ENCODE peak calls at places on chromosome 18, in seven cellular contexts. One of them, this sample, is unnamed.

GRCh38 chr18:74796928-74797576 is 199.4 kb downstream of the ZNF407 start:
- DNase-seq in stimulated activated CD4-positive, alpha-beta T cell treated with anti-CD3 and anti-CD28 coated beads, TNF-alpha, amount 100 ng/mL, for 1 hour: no peak
- DNase-seq in renal cortical epithelial cell: peak
- DNase-seq in EH: peak
- DNase-seq in posterior vena cava: no peak
- DNase-seq in GM12865: peak
- DNase-seq in CD4-positive, alpha-beta memory T cell: no peak
- DNase-seq in this sample: no peak

GRCh38 chr18:2976218-2976617 is 36.7 kb downstream of the LPIN2 start:
- DNase-seq in stimulated activated CD4-positive, alpha-beta T cell treated with anti-CD3 and anti-CD28 coated beads, TNF-alpha, amount 100 ng/mL, for 1 hour: no peak
- DNase-seq in renal cortical epithelial cell: no peak
- DNase-seq in EH: no peak
- DNase-seq in posterior vena cava: no peak
- DNase-seq in GM12865: no peak
- DNase-seq in CD4-positive, alpha-beta memory T cell: no peak
- DNase-seq in this sample: no peak

GRCh38 chr18:50829644-50830043 is 9.8 kb upstream of the MRO start:
- DNase-seq in stimulated activated CD4-positive, alpha-beta T cell treated with anti-CD3 and anti-CD28 coated beads, TNF-alpha, amount 100 ng/mL, for 1 hour: no peak
- DNase-seq in renal cortical epithelial cell: no peak
- DNase-seq in EH: no peak
- DNase-seq in posterior vena cava: no peak
- DNase-seq in GM12865: no peak
- DNase-seq in CD4-positive, alpha-beta memory T cell: no peak
- DNase-seq in this sample: no peak

GRCh38 chr18:59912007-59912550 is 12.3 kb downstream of the PMAIP1 start:
- DNase-seq in stimulated activated CD4-positive, alpha-beta T cell treated with anti-CD3 and anti-CD28 coated beads, TNF-alpha, amount 100 ng/mL, for 1 hour: no peak
- DNase-seq in renal cortical epithelial cell: no peak
- DNase-seq in EH: peak
- DNase-seq in posterior vena cava: no peak
- DNase-seq in GM12865: no peak
- DNase-seq in CD4-positive, alpha-beta memory T cell: no peak
- DNase-seq in this sample: no peak

GRCh38 chr18:9068346-9068745 is 34.2 kb upstream of the NDUFV2 start:
- DNase-seq in stimulated activated CD4-positive, alpha-beta T cell treated with anti-CD3 and anti-CD28 coated beads, TNF-alpha, amount 100 ng/mL, for 1 hour: no peak
- DNase-seq in renal cortical epithelial cell: peak
- DNase-seq in EH: no peak
- DNase-seq in posterior vena cava: no peak
- DNase-seq in GM12865: no peak
- DNase-seq in CD4-positive, alpha-beta memory T cell: no peak
- DNase-seq in this sample: no peak

GRCh38 chr18:12005542-12006487 is 24.5 kb downstream of the IMPA2 start:
- DNase-seq in stimulated activated CD4-positive, alpha-beta T cell treated with anti-CD3 and anti-CD28 coated beads, TNF-alpha, amount 100 ng/mL, for 1 hour: no peak
- DNase-seq in renal cortical epithelial cell: peak
- DNase-seq in EH: no peak
- DNase-seq in posterior vena cava: peak
- DNase-seq in GM12865: peak
- DNase-seq in CD4-positive, alpha-beta memory T cell: no peak
- DNase-seq in this sample: no peak

GRCh38 chr18:77165489-77166415 is 33.2 kb upstream of the MBP start:
- DNase-seq in stimulated activated CD4-positive, alpha-beta T cell treated with anti-CD3 and anti-CD28 coated beads, TNF-alpha, amount 100 ng/mL, for 1 hour: no peak
- DNase-seq in renal cortical epithelial cell: no peak
- DNase-seq in EH: peak
- DNase-seq in posterior vena cava: peak
- DNase-seq in GM12865: no peak
- DNase-seq in CD4-positive, alpha-beta memory T cell: no peak
- DNase-seq in this sample: no peak

GRCh38 chr18:24630346-24630880 is 170.0 kb downstream of the HRH4 start:
- DNase-seq in stimulated activated CD4-positive, alpha-beta T cell treated with anti-CD3 and anti-CD28 coated beads, TNF-alpha, amount 100 ng/mL, for 1 hour: no peak
- DNase-seq in renal cortical epithelial cell: no peak
- DNase-seq in EH: no peak
- DNase-seq in posterior vena cava: no peak
- DNase-seq in GM12865: no peak
- DNase-seq in CD4-positive, alpha-beta memory T cell: no peak
- DNase-seq in this sample: no peak

GRCh38 chr18:5461056-5461455 is 82.7 kb downstream of the EPB41L3 start:
- DNase-seq in stimulated activated CD4-positive, alpha-beta T cell treated with anti-CD3 and anti-CD28 coated beads, TNF-alpha, amount 100 ng/mL, for 1 hour: no peak
- DNase-seq in renal cortical epithelial cell: peak
- DNase-seq in EH: peak
- DNase-seq in posterior vena cava: no peak
- DNase-seq in GM12865: no peak
- DNase-seq in CD4-positive, alpha-beta memory T cell: no peak
- DNase-seq in this sample: no peak

GRCh38 chr18:49758263-49758610 is 55.1 kb downstream of the ACAA2 start:
- DNase-seq in stimulated activated CD4-positive, alpha-beta T cell treated with anti-CD3 and anti-CD28 coated beads, TNF-alpha, amount 100 ng/mL, for 1 hour: no peak
- DNase-seq in renal cortical epithelial cell: no peak
- DNase-seq in EH: no peak
- DNase-seq in posterior vena cava: peak
- DNase-seq in GM12865: no peak
- DNase-seq in CD4-positive, alpha-beta memory T cell: no peak
- DNase-seq in this sample: no peak

GRCh38 chr18:12236934-12237832 is 17.0 kb upstream of the CIDEA start:
- DNase-seq in stimulated activated CD4-positive, alpha-beta T cell treated with anti-CD3 and anti-CD28 coated beads, TNF-alpha, amount 100 ng/mL, for 1 hour: peak
- DNase-seq in renal cortical epithelial cell: no peak
- DNase-seq in EH: peak
- DNase-seq in posterior vena cava: peak
- DNase-seq in GM12865: peak
- DNase-seq in CD4-positive, alpha-beta memory T cell: no peak
- DNase-seq in this sample: peak

GRCh38 chr18:45626330-45627203 is 11.3 kb downstream of the SLC14A2 start:
- DNase-seq in stimulated activated CD4-positive, alpha-beta T cell treated with anti-CD3 and anti-CD28 coated beads, TNF-alpha, amount 100 ng/mL, for 1 hour: no peak
- DNase-seq in renal cortical epithelial cell: peak
- DNase-seq in EH: peak
- DNase-seq in posterior vena cava: no peak
- DNase-seq in GM12865: no peak
- DNase-seq in CD4-positive, alpha-beta memory T cell: no peak
- DNase-seq in this sample: no peak

GRCh38 chr18:32328974-32329373 is 139.1 kb downstream of the MEP1B start:
- DNase-seq in stimulated activated CD4-positive, alpha-beta T cell treated with anti-CD3 and anti-CD28 coated beads, TNF-alpha, amount 100 ng/mL, for 1 hour: no peak
- DNase-seq in renal cortical epithelial cell: no peak
- DNase-seq in EH: no peak
- DNase-seq in posterior vena cava: no peak
- DNase-seq in GM12865: no peak
- DNase-seq in CD4-positive, alpha-beta memory T cell: no peak
- DNase-seq in this sample: no peak

GRCh38 chr18:27712066-27712465 is 464.9 kb downstream of the CDH2 start:
- DNase-seq in stimulated activated CD4-positive, alpha-beta T cell treated with anti-CD3 and anti-CD28 coated beads, TNF-alpha, amount 100 ng/mL, for 1 hour: no peak
- DNase-seq in renal cortical epithelial cell: peak
- DNase-seq in EH: no peak
- DNase-seq in posterior vena cava: no peak
- DNase-seq in GM12865: no peak
- DNase-seq in CD4-positive, alpha-beta memory T cell: no peak
- DNase-seq in this sample: no peak

GRCh38 chr18:136433-136832 is 21.9 kb upstream of the USP14 start:
- DNase-seq in stimulated activated CD4-positive, alpha-beta T cell treated with anti-CD3 and anti-CD28 coated beads, TNF-alpha, amount 100 ng/mL, for 1 hour: no peak
- DNase-seq in renal cortical epithelial cell: no peak
- DNase-seq in EH: no peak
- DNase-seq in posterior vena cava: no peak
- DNase-seq in GM12865: peak
- DNase-seq in CD4-positive, alpha-beta memory T cell: peak
- DNase-seq in this sample: no peak

GRCh38 chr18:34322365-34323289 is 97.9 kb upstream of the NOL4 start:
- DNase-seq in stimulated activated CD4-positive, alpha-beta T cell treated with anti-CD3 and anti-CD28 coated beads, TNF-alpha, amount 100 ng/mL, for 1 hour: no peak
- DNase-seq in renal cortical epithelial cell: peak
- DNase-seq in EH: no peak
- DNase-seq in posterior vena cava: no peak
- DNase-seq in GM12865: peak
- DNase-seq in CD4-positive, alpha-beta memory T cell: no peak
- DNase-seq in this sample: no peak

GRCh38 chr18:22840606-22841144 is 92.5 kb upstream of the RBBP8 start:
- DNase-seq in stimulated activated CD4-positive, alpha-beta T cell treated with anti-CD3 and anti-CD28 coated beads, TNF-alpha, amount 100 ng/mL, for 1 hour: no peak
- DNase-seq in renal cortical epithelial cell: no peak
- DNase-seq in EH: peak
- DNase-seq in posterior vena cava: no peak
- DNase-seq in GM12865: no peak
- DNase-seq in CD4-positive, alpha-beta memory T cell: no peak
- DNase-seq in this sample: no peak

GRCh38 chr18:7084766-7085080 is 32.9 kb downstream of the LAMA1 start:
- DNase-seq in stimulated activated CD4-positive, alpha-beta T cell treated with anti-CD3 and anti-CD28 coated beads, TNF-alpha, amount 100 ng/mL, for 1 hour: no peak
- DNase-seq in renal cortical epithelial cell: peak
- DNase-seq in EH: peak
- DNase-seq in posterior vena cava: no peak
- DNase-seq in GM12865: no peak
- DNase-seq in CD4-positive, alpha-beta memory T cell: no peak
- DNase-seq in this sample: no peak

GRCh38 chr18:49853436-49853835 is 40.1 kb upstream of the ACAA2 start:
- DNase-seq in stimulated activated CD4-positive, alpha-beta T cell treated with anti-CD3 and anti-CD28 coated beads, TNF-alpha, amount 100 ng/mL, for 1 hour: no peak
- DNase-seq in renal cortical epithelial cell: no peak
- DNase-seq in EH: no peak
- DNase-seq in posterior vena cava: no peak
- DNase-seq in GM12865: no peak
- DNase-seq in CD4-positive, alpha-beta memory T cell: no peak
- DNase-seq in this sample: no peak

GRCh38 chr18:55903911-55904310 is 315.9 kb upstream of the TCF4 start:
- DNase-seq in stimulated activated CD4-positive, alpha-beta T cell treated with anti-CD3 and anti-CD28 coated beads, TNF-alpha, amount 100 ng/mL, for 1 hour: no peak
- DNase-seq in renal cortical epithelial cell: no peak
- DNase-seq in EH: no peak
- DNase-seq in posterior vena cava: no peak
- DNase-seq in GM12865: no peak
- DNase-seq in CD4-positive, alpha-beta memory T cell: no peak
- DNase-seq in this sample: no peak

GRCh38 chr18:62716679-62717058 is 1.3 kb downstream of the PHLPP1 start:
- DNase-seq in stimulated activated CD4-positive, alpha-beta T cell treated with anti-CD3 and anti-CD28 coated beads, TNF-alpha, amount 100 ng/mL, for 1 hour: peak
- DNase-seq in renal cortical epithelial cell: no peak
- DNase-seq in EH: peak
- DNase-seq in posterior vena cava: peak
- DNase-seq in GM12865: peak
- DNase-seq in CD4-positive, alpha-beta memory T cell: peak
- DNase-seq in this sample: no peak

GRCh38 chr18:61882296-61883004 is 10.4 kb downstream of the RNF152 start:
- DNase-seq in stimulated activated CD4-positive, alpha-beta T cell treated with anti-CD3 and anti-CD28 coated beads, TNF-alpha, amount 100 ng/mL, for 1 hour: no peak
- DNase-seq in renal cortical epithelial cell: no peak
- DNase-seq in EH: peak
- DNase-seq in posterior vena cava: no peak
- DNase-seq in GM12865: no peak
- DNase-seq in CD4-positive, alpha-beta memory T cell: no peak
- DNase-seq in this sample: no peak

GRCh38 chr18:13835202-13835601 is 11.3 kb downstream of the MC5R start:
- DNase-seq in stimulated activated CD4-positive, alpha-beta T cell treated with anti-CD3 and anti-CD28 coated beads, TNF-alpha, amount 100 ng/mL, for 1 hour: no peak
- DNase-seq in renal cortical epithelial cell: no peak
- DNase-seq in EH: no peak
- DNase-seq in posterior vena cava: no peak
- DNase-seq in GM12865: no peak
- DNase-seq in CD4-positive, alpha-beta memory T cell: no peak
- DNase-seq in this sample: no peak

GRCh38 chr18:69400253-69400975 is at the start of gene DOK6:
- DNase-seq in stimulated activated CD4-positive, alpha-beta T cell treated with anti-CD3 and anti-CD28 coated beads, TNF-alpha, amount 100 ng/mL, for 1 hour: no peak
- DNase-seq in renal cortical epithelial cell: peak
- DNase-seq in EH: peak
- DNase-seq in posterior vena cava: peak
- DNase-seq in GM12865: no peak
- DNase-seq in CD4-positive, alpha-beta memory T cell: no peak
- DNase-seq in this sample: no peak

GRCh38 chr18:3604626-3605408 is 154.8 kb downstream of the TGIF1 start:
- DNase-seq in stimulated activated CD4-positive, alpha-beta T cell treated with anti-CD3 and anti-CD28 coated beads, TNF-alpha, amount 100 ng/mL, for 1 hour: no peak
- DNase-seq in renal cortical epithelial cell: peak
- DNase-seq in EH: peak
- DNase-seq in posterior vena cava: peak
- DNase-seq in GM12865: peak
- DNase-seq in CD4-positive, alpha-beta memory T cell: peak
- DNase-seq in this sample: peak

GRCh38 chr18:45136381-45137088 is 455.8 kb downstream of the SETBP1 start:
- DNase-seq in stimulated activated CD4-positive, alpha-beta T cell treated with anti-CD3 and anti-CD28 coated beads, TNF-alpha, amount 100 ng/mL, for 1 hour: no peak
- DNase-seq in renal cortical epithelial cell: no peak
- DNase-seq in EH: no peak
- DNase-seq in posterior vena cava: no peak
- DNase-seq in GM12865: peak
- DNase-seq in CD4-positive, alpha-beta memory T cell: no peak
- DNase-seq in this sample: no peak

GRCh38 chr18:79599503-79599931 is 80.1 kb upstream of the CTDP1 start:
- DNase-seq in stimulated activated CD4-positive, alpha-beta T cell treated with anti-CD3 and anti-CD28 coated beads, TNF-alpha, amount 100 ng/mL, for 1 hour: no peak
- DNase-seq in renal cortical epithelial cell: peak
- DNase-seq in EH: peak
- DNase-seq in posterior vena cava: peak
- DNase-seq in GM12865: no peak
- DNase-seq in CD4-positive, alpha-beta memory T cell: no peak
- DNase-seq in this sample: no peak

GRCh38 chr18:3150274-3150673 is 69.5 kb downstream of the MYOM1 start:
- DNase-seq in stimulated activated CD4-positive, alpha-beta T cell treated with anti-CD3 and anti-CD28 coated beads, TNF-alpha, amount 100 ng/mL, for 1 hour: no peak
- DNase-seq in renal cortical epithelial cell: no peak
- DNase-seq in EH: no peak
- DNase-seq in posterior vena cava: no peak
- DNase-seq in GM12865: no peak
- DNase-seq in CD4-positive, alpha-beta memory T cell: no peak
- DNase-seq in this sample: no peak

GRCh38 chr18:42045346-42045745 is 90.3 kb downstream of the PIK3C3 start:
- DNase-seq in stimulated activated CD4-positive, alpha-beta T cell treated with anti-CD3 and anti-CD28 coated beads, TNF-alpha, amount 100 ng/mL, for 1 hour: no peak
- DNase-seq in renal cortical epithelial cell: peak
- DNase-seq in EH: no peak
- DNase-seq in posterior vena cava: no peak
- DNase-seq in GM12865: no peak
- DNase-seq in CD4-positive, alpha-beta memory T cell: no peak
- DNase-seq in this sample: no peak

GRCh38 chr18:59837586-59837985 is 62.2 kb upstream of the PMAIP1 start:
- DNase-seq in stimulated activated CD4-positive, alpha-beta T cell treated with anti-CD3 and anti-CD28 coated beads, TNF-alpha, amount 100 ng/mL, for 1 hour: no peak
- DNase-seq in renal cortical epithelial cell: peak
- DNase-seq in EH: peak
- DNase-seq in posterior vena cava: no peak
- DNase-seq in GM12865: peak
- DNase-seq in CD4-positive, alpha-beta memory T cell: no peak
- DNase-seq in this sample: peak

GRCh38 chr18:46481048-46481846 is 175.8 kb downstream of the LOXHD1 start:
- DNase-seq in stimulated activated CD4-positive, alpha-beta T cell treated with anti-CD3 and anti-CD28 coated beads, TNF-alpha, amount 100 ng/mL, for 1 hour: peak
- DNase-seq in renal cortical epithelial cell: peak
- DNase-seq in EH: peak
- DNase-seq in posterior vena cava: peak
- DNase-seq in GM12865: peak
- DNase-seq in CD4-positive, alpha-beta memory T cell: no peak
- DNase-seq in this sample: peak

GRCh38 chr18:58867281-58867961 is 2.7 kb downstream of the ZNF532 start:
- DNase-seq in stimulated activated CD4-positive, alpha-beta T cell treated with anti-CD3 and anti-CD28 coated beads, TNF-alpha, amount 100 ng/mL, for 1 hour: no peak
- DNase-seq in renal cortical epithelial cell: no peak
- DNase-seq in EH: peak
- DNase-seq in posterior vena cava: no peak
- DNase-seq in GM12865: no peak
- DNase-seq in CD4-positive, alpha-beta memory T cell: no peak
- DNase-seq in this sample: no peak

GRCh38 chr18:58251416-58251815 is 207.4 kb downstream of the NEDD4L start:
- DNase-seq in stimulated activated CD4-positive, alpha-beta T cell treated with anti-CD3 and anti-CD28 coated beads, TNF-alpha, amount 100 ng/mL, for 1 hour: no peak
- DNase-seq in renal cortical epithelial cell: no peak
- DNase-seq in EH: peak
- DNase-seq in posterior vena cava: no peak
- DNase-seq in GM12865: no peak
- DNase-seq in CD4-positive, alpha-beta memory T cell: no peak
- DNase-seq in this sample: no peak

GRCh38 chr18:9714832-9715343 is 6.8 kb downstream of the RAB31 start:
- DNase-seq in stimulated activated CD4-positive, alpha-beta T cell treated with anti-CD3 and anti-CD28 coated beads, TNF-alpha, amount 100 ng/mL, for 1 hour: no peak
- DNase-seq in renal cortical epithelial cell: no peak
- DNase-seq in EH: no peak
- DNase-seq in posterior vena cava: no peak
- DNase-seq in GM12865: no peak
- DNase-seq in CD4-positive, alpha-beta memory T cell: no peak
- DNase-seq in this sample: no peak

GRCh38 chr18:48036641-48037421 is 106.4 kb upstream of the SMAD2 start:
- DNase-seq in stimulated activated CD4-positive, alpha-beta T cell treated with anti-CD3 and anti-CD28 coated beads, TNF-alpha, amount 100 ng/mL, for 1 hour: no peak
- DNase-seq in renal cortical epithelial cell: peak
- DNase-seq in EH: no peak
- DNase-seq in posterior vena cava: no peak
- DNase-seq in GM12865: no peak
- DNase-seq in CD4-positive, alpha-beta memory T cell: no peak
- DNase-seq in this sample: no peak

GRCh38 chr18:33128581-33128980 is 311.9 kb downstream of the CCDC178 start:
- DNase-seq in stimulated activated CD4-positive, alpha-beta T cell treated with anti-CD3 and anti-CD28 coated beads, TNF-alpha, amount 100 ng/mL, for 1 hour: no peak
- DNase-seq in renal cortical epithelial cell: peak
- DNase-seq in EH: no peak
- DNase-seq in posterior vena cava: no peak
- DNase-seq in GM12865: no peak
- DNase-seq in CD4-positive, alpha-beta memory T cell: no peak
- DNase-seq in this sample: no peak

GRCh38 chr18:55334875-55335274 is 253.1 kb downstream of the TCF4 start:
- DNase-seq in stimulated activated CD4-positive, alpha-beta T cell treated with anti-CD3 and anti-CD28 coated beads, TNF-alpha, amount 100 ng/mL, for 1 hour: no peak
- DNase-seq in renal cortical epithelial cell: no peak
- DNase-seq in EH: no peak
- DNase-seq in posterior vena cava: no peak
- DNase-seq in GM12865: no peak
- DNase-seq in CD4-positive, alpha-beta memory T cell: no peak
- DNase-seq in this sample: no peak

GRCh38 chr18:11849845-11850747 is 1.1 kb upstream of the CHMP1B start:
- DNase-seq in stimulated activated CD4-positive, alpha-beta T cell treated with anti-CD3 and anti-CD28 coated beads, TNF-alpha, amount 100 ng/mL, for 1 hour: peak
- DNase-seq in renal cortical epithelial cell: peak
- DNase-seq in EH: peak
- DNase-seq in posterior vena cava: peak
- DNase-seq in GM12865: peak
- DNase-seq in CD4-positive, alpha-beta memory T cell: peak
- DNase-seq in this sample: no peak